ENCODE peak calls at places on chromosome 17, in seven cellular contexts. One of them, this sample, is unnamed.

GRCh38 chr17:28944862-28945741 is 6.2 kb downstream of the PHF12 start:
- DNase-seq in HepG2: no peak
- DNase-seq in GM12878: no peak
- DNase-seq in stomach: no peak
- DNase-seq in GM23338: no peak
- DNase-seq in HCT116: no peak
- DNase-seq in suprapubic skin: no peak
- DNase-seq in this sample: no peak

GRCh38 chr17:33523577-33523981 is 230.5 kb upstream of the ASIC2 start:
- DNase-seq in GM12878: no peak
- DNase-seq in suprapubic skin: peak
- DNase-seq in stomach: no peak
- DNase-seq in HCT116: no peak
- DNase-seq in HepG2: no peak
- DNase-seq in GM23338: no peak
- DNase-seq in this sample: no peak

GRCh38 chr17:60102632-60103047 is 23.9 kb upstream of the HEATR6 start:
- DNase-seq in HepG2: no peak
- DNase-seq in GM12878: no peak
- DNase-seq in HCT116: no peak
- DNase-seq in GM23338: no peak
- DNase-seq in stomach: no peak
- DNase-seq in suprapubic skin: no peak
- DNase-seq in this sample: peak

GRCh38 chr17:49646391-49647255 is 31.3 kb downstream of the SPOP start:
- DNase-seq in HepG2: peak
- DNase-seq in HCT116: peak
- DNase-seq in GM12878: peak
- DNase-seq in GM23338: no peak
- DNase-seq in suprapubic skin: no peak
- DNase-seq in stomach: no peak
- DNase-seq in this sample: no peak

GRCh38 chr17:41824086-41824485 is 11.3 kb downstream of the FKBP10 start:
- DNase-seq in HepG2: no peak
- DNase-seq in GM23338: no peak
- DNase-seq in suprapubic skin: no peak
- DNase-seq in HCT116: no peak
- DNase-seq in GM12878: no peak
- DNase-seq in stomach: no peak
- DNase-seq in this sample: no peak

GRCh38 chr17:19017804-19018599 is 13.4 kb upstream of the FAM83G start:
- DNase-seq in GM12878: no peak
- DNase-seq in suprapubic skin: no peak
- DNase-seq in HCT116: no peak
- DNase-seq in stomach: no peak
- DNase-seq in GM23338: no peak
- DNase-seq in HepG2: no peak
- DNase-seq in this sample: no peak

GRCh38 chr17:9475259-9475658 is 100.4 kb downstream of the STX8 start:
- DNase-seq in GM23338: no peak
- DNase-seq in stomach: no peak
- DNase-seq in HepG2: no peak
- DNase-seq in HCT116: no peak
- DNase-seq in suprapubic skin: no peak
- DNase-seq in GM12878: no peak
- DNase-seq in this sample: no peak

GRCh38 chr17:5000237-5000639 is 2.5 kb downstream of the KIF1C start:
- DNase-seq in stomach: peak
- DNase-seq in suprapubic skin: peak
- DNase-seq in GM23338: peak
- DNase-seq in HCT116: no peak
- DNase-seq in GM12878: no peak
- DNase-seq in HepG2: no peak
- DNase-seq in this sample: peak

GRCh38 chr17:83186226-83186625 is 106.8 kb downstream of the METRNL start:
- DNase-seq in GM12878: no peak
- DNase-seq in HepG2: peak
- DNase-seq in HCT116: no peak
- DNase-seq in stomach: no peak
- DNase-seq in suprapubic skin: no peak
- DNase-seq in GM23338: no peak
- DNase-seq in this sample: peak

GRCh38 chr17:46135126-46135812 is 58.0 kb downstream of the KANSL1 start:
- DNase-seq in GM12878: no peak
- DNase-seq in stomach: no peak
- DNase-seq in HepG2: peak
- DNase-seq in suprapubic skin: no peak
- DNase-seq in HCT116: no peak
- DNase-seq in GM23338: no peak
- DNase-seq in this sample: no peak

GRCh38 chr17:65088621-65089385 is 32.3 kb upstream of the GNA13 start:
- DNase-seq in stomach: no peak
- DNase-seq in HepG2: no peak
- DNase-seq in GM12878: no peak
- DNase-seq in suprapubic skin: no peak
- DNase-seq in GM23338: no peak
- DNase-seq in HCT116: no peak
- DNase-seq in this sample: no peak

GRCh38 chr17:28495626-28496025 is 10.5 kb upstream of the FOXN1 start:
- DNase-seq in GM23338: no peak
- DNase-seq in suprapubic skin: no peak
- DNase-seq in stomach: no peak
- DNase-seq in HepG2: no peak
- DNase-seq in GM12878: no peak
- DNase-seq in HCT116: no peak
- DNase-seq in this sample: no peak

GRCh38 chr17:60416368-60416925 is 5.8 kb upstream of the CHCT1 start:
- DNase-seq in HepG2: no peak
- DNase-seq in HCT116: no peak
- DNase-seq in GM23338: no peak
- DNase-seq in suprapubic skin: no peak
- DNase-seq in GM12878: no peak
- DNase-seq in stomach: no peak
- DNase-seq in this sample: no peak

GRCh38 chr17:44747566-44747965 is 11.2 kb upstream of the ADAM11 start:
- DNase-seq in GM23338: no peak
- DNase-seq in HCT116: no peak
- DNase-seq in stomach: no peak
- DNase-seq in HepG2: no peak
- DNase-seq in GM12878: no peak
- DNase-seq in suprapubic skin: no peak
- DNase-seq in this sample: no peak

GRCh38 chr17:1108810-1109605 is 70.8 kb downstream of the ABR start:
- DNase-seq in HepG2: no peak
- DNase-seq in GM23338: peak
- DNase-seq in HCT116: no peak
- DNase-seq in stomach: peak
- DNase-seq in suprapubic skin: no peak
- DNase-seq in GM12878: no peak
- DNase-seq in this sample: peak

GRCh38 chr17:6574689-6575595 is 18.6 kb upstream of the PITPNM3 start:
- DNase-seq in GM12878: peak
- DNase-seq in suprapubic skin: no peak
- DNase-seq in HCT116: no peak
- DNase-seq in GM23338: no peak
- DNase-seq in HepG2: no peak
- DNase-seq in stomach: peak
- DNase-seq in this sample: peak

GRCh38 chr17:45812102-45812501 is 28.0 kb downstream of the CRHR1 start:
- DNase-seq in GM23338: peak
- DNase-seq in HepG2: peak
- DNase-seq in suprapubic skin: no peak
- DNase-seq in HCT116: peak
- DNase-seq in GM12878: no peak
- DNase-seq in stomach: no peak
- DNase-seq in this sample: no peak

GRCh38 chr17:39753514-39754160 is 15.9 kb downstream of the GRB7 start:
- DNase-seq in GM12878: no peak
- DNase-seq in GM23338: peak
- DNase-seq in HepG2: no peak
- DNase-seq in suprapubic skin: no peak
- DNase-seq in stomach: peak
- DNase-seq in HCT116: no peak
- DNase-seq in this sample: peak

DNA sequence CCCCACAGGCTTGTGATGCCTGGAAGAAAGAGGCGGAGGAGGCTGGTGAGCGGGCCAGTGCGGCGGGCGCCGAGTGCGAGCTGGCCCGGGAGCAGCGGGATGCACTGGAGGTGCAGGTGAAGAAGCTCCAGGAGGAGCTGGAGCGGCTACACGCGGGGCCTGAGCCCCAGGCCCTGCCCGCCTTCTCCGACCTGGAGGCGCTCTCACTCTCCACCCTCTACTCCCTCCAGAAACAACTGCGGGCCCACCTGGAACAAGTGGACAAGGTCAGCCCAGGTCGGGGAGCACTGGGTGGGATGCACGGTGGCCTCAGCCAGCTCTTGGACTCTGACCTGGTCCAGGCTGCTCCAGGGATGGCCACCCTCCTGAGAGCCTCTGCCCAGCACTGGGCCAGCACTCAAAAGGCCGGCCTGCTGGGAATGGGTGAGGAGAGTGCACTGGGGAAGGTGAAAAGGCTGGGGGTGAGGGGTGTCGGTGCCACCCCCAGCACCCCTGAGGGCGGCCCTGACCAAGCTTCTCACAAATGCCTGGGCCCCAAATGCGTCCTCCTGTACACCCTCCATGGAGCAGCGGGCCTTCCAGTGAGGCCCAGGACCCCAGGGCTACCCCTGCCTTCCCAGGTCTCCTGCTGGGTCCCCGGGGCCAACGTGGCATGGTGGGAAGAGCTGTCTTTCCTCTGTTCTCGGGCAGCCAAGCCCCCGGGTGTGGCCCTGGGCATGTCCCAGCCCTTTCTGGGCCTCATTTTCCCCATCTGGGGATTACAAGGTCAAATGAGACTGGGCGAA is 20.8 kb downstream of the UNC13D start:
- DNase-seq in GM12878: no peak
- DNase-seq in HepG2: no peak
- DNase-seq in suprapubic skin: peak
- DNase-seq in stomach: no peak
- DNase-seq in HCT116: no peak
- DNase-seq in GM23338: no peak
- DNase-seq in this sample: no peak
- TF ChIP-seq POLR2AphosphoS5 in GM12878: no peak
- TF ChIP-seq POLR2AphosphoS5 in HepG2: no peak
- TF ChIP-seq POLR2AphosphoS5 in suprapubic skin: no peak
- TF ChIP-seq POLR2AphosphoS5 in stomach: no peak
- TF ChIP-seq POLR2AphosphoS5 in HCT116: no peak
- TF ChIP-seq POLR2AphosphoS5 in GM23338: no peak
- TF ChIP-seq POLR2AphosphoS5 in this sample: no peak

DNA sequence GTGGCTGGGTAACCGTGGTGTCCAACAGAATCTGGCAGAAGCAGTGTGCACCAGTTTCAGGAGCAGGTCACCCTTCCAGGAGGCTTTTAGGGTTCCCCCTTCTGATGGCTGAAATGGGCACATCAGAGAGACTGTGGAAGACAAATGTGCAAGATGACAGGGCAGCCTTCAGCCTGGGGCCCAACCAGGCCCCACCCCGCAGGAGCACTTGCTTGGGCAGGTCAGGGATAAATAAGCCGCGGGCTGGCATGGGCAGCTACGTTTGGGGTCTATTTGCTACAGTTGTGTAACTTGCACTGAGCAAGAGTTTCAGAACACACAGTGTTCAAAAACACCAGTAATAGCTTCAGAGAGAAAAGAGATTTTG is 45.0 kb upstream of the BAHCC1 start:
- DNase-seq in GM12878: no peak
- DNase-seq in HCT116: no peak
- DNase-seq in HepG2: no peak
- DNase-seq in suprapubic skin: no peak
- DNase-seq in GM23338: no peak
- DNase-seq in stomach: no peak
- DNase-seq in this sample: no peak
- H3K27ac ChIP-seq in GM12878: no peak
- H3K27ac ChIP-seq in HCT116: peak
- H3K27ac ChIP-seq in HepG2: no peak
- H3K27ac ChIP-seq in suprapubic skin: peak
- H3K27ac ChIP-seq in GM23338: no peak
- H3K27ac ChIP-seq in stomach: peak
- H3K27ac ChIP-seq in this sample: peak

GRCh38 chr17:78853926-78854394 is 13.3 kb upstream of the USP36 start:
- DNase-seq in HepG2: no peak
- DNase-seq in stomach: peak
- DNase-seq in HCT116: no peak
- DNase-seq in GM23338: no peak
- DNase-seq in GM12878: no peak
- DNase-seq in suprapubic skin: no peak
- DNase-seq in this sample: no peak
- TF ChIP-seq POLR2AphosphoS5 in HepG2: no peak
- TF ChIP-seq POLR2AphosphoS5 in stomach: no peak
- TF ChIP-seq POLR2AphosphoS5 in HCT116: no peak
- TF ChIP-seq POLR2AphosphoS5 in GM23338: no peak
- TF ChIP-seq POLR2AphosphoS5 in GM12878: no peak
- TF ChIP-seq POLR2AphosphoS5 in suprapubic skin: no peak
- TF ChIP-seq POLR2AphosphoS5 in this sample: no peak

DNA sequence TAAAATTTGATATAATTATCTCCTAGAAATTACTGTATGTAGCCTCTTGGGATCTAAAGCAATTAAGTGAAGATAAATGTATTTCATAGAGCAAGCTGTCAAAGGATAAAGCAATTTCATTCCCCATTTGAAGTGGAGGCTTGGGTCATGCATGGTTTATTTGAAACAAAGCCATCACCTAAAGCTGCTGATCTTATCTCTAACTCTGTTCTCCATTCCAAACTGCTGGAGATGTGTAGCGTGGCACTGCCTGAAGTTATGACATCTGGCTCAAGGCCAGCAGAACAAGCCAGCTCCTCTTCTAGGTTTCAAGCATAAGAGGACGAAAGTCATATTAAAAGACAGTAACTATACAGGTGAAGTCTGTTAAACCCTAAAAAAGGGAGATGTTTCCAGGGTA is 83.9 kb downstream of the HIC1 start:
- DNase-seq in GM23338: no peak
- DNase-seq in GM12878: peak
- DNase-seq in stomach: no peak
- DNase-seq in HCT116: no peak
- DNase-seq in suprapubic skin: no peak
- DNase-seq in HepG2: peak
- DNase-seq in this sample: peak
- H3K27ac ChIP-seq in GM23338: no peak
- H3K27ac ChIP-seq in GM12878: peak
- H3K27ac ChIP-seq in stomach: peak
- H3K27ac ChIP-seq in HCT116: no peak
- H3K27ac ChIP-seq in suprapubic skin: peak
- H3K27ac ChIP-seq in HepG2: no peak
- H3K27ac ChIP-seq in this sample: peak